ENCODE peak calls at places on chromosome 9, in five cellular contexts. H, T, A, O and M are unnamed samples. For H3K4me1 and H3K27me3, the result is how much of the 10 kb centered on the place peaks cover.

GRCh38 chr9:36138901-36139300 is 2.4 kb downstream of the GLIPR2 start:
- DNase-seq in H (no peak), T (no peak), O (no peak), A (no peak), M (no peak)

GRCh38 chr9:112110094-112110772 is 64.9 kb downstream of the SUSD1 start:
- DNase-seq in A (no peak), H (no peak), T (peak), O (no peak), M (no peak)

GRCh38 chr9:128921881-128922763 is 1.3 kb downstream of the PHYHD1 start:
- DNase-seq in T (no peak), H (peak), A (no peak), O (peak), M (no peak)

GRCh38 chr9:18268381-18268780 is 205.6 kb upstream of the ADAMTSL1 start:
- DNase-seq in T (no peak), H (no peak), O (no peak), A (no peak), M (no peak)

GRCh38 chr9:35136866-35137265 is 21.2 kb upstream of the ATOSB start:
- DNase-seq in O (no peak), A (no peak), H (no peak), T (no peak), M (no peak)

GRCh38 chr9:87862536-87863268 is 20.0 kb upstream of the SPATA31E1 start:
- DNase-seq in A (no peak), H (no peak), T (peak), O (no peak), M (no peak)

GRCh38 chr9:72526901-72527800 is 5.7 kb downstream of the TMC1 start:
- DNase-seq in H (peak), O (peak), A (peak), T (peak), M (peak)

GRCh38 chr9:72441296-72442211 is 76.5 kb upstream of the ZFAND5 start:
- DNase-seq in O (no peak), H (no peak), A (no peak), T (no peak), M (no peak)

DNA sequence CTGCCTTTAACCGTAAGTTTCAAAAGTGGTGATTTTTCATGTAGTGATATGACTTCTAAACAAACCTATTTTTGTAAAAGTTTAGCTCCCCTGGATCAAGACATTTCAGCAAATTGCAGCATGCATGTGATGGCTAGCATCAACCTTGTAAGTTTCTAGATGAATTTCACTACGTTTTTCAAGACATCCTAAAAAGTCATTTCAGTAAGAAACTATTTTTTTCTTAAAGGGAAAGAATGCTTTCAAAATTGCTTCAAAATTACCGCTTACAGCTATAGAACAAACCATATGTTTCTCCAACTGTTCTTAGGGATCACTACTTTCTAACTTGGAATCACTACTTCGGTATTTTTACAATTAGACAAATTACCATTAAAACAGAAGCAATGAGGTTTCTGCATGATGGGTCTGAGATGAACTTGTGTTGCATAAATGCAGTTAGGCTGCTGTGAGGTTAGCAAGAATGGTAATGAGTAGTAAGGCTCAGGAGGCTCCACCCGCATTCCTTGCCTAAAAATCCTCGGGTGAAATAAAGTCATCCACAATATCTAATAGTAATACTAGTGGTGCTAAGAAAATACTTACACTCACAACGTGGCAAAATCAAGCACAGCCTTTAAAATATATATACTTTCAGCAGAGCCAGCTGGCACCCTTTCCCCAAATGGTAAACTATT is 53.8 kb downstream of the CDC14B start:
- DNase-seq in A (peak), O (no peak), H (no peak), T (no peak), M (no peak)
- H3K27ac ChIP-seq in A (peak), O (peak), H (no peak), T (peak), M (peak)

GRCh38 chr9:131738838-131739191 is 1.1 kb downstream of the RAPGEF1 start:
- DNase-seq in O (no peak), H (no peak), T (peak), A (no peak), M (no peak)
- H3K4me1 ChIP-seq in O (half or more), H (under half), T (under half), A (half or more), M (half or more)

DNA sequence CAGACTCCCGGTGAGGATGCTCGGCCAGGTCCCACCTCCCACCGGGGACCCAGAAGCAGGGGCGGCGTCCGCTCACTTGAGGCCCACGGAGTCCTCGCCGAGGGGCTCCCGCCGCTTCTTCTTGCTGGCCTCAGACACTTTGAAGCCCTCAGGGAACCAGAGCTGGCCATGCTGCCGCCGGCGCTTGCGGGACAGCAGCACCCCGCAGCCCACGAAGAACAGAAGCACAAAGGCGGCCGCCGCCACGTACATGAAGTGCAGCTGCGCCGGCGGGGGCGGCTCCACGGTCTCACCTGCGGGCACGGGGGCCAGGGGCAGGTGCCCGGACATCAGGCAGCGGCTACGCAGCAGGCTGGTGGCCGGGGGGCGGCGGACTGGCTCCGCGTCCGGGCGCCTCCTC is 19.4 kb upstream of the SEC16A start:
- DNase-seq in H (no peak), A (no peak), O (no peak), T (no peak), M (no peak)
- H3K27me3 ChIP-seq in H (under half), A (under half), O (under half), T (under half), M (under half)

DNA sequence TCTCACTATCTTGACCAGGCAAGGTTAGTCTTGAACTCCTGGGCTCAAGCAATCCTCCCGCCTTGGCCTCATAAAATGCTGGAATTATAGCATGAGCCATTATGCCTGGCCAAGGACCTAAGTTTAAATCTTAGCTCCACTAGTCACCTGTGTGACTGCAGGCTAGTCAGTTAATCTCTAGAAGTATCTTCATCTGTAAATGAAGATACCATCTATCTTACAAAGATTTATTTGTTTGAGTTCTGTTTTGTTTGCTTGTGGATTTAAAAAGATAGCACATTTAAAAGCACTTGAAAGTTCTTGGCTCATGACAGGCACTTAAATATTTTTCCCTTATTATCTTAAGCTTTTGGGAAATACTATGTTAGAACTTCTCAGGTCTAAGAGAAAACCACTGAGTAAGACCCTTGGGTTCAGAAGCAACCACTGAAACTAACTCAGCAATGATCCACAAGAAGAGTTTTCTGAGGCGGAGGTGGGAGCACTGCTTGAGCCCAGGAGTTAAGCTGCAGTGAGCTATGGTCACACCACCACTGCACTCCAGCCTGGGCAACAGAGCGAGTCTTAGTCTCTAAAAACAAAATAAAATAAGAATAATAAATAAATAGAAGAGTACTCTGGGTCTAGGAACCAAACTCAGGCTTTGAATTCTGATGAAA is 19.1 kb downstream of the TMEM245 start:
- DNase-seq in H (no peak), O (no peak), T (no peak), A (no peak), M (no peak)
- H3K27ac ChIP-seq in H (no peak), O (no peak), T (peak), A (peak), M (peak)

GRCh38 chr9:14723301-14723700 is 768 bp upstream of the CER1 start:
- DNase-seq in H (no peak), T (no peak), A (no peak), O (no peak), M (no peak)

GRCh38 chr9:14722391-14723035 is at the start of gene CER1:
- DNase-seq in A (no peak), T (no peak), H (no peak), O (no peak), M (no peak)

GRCh38 chr9:14715102-14715501 is 7.4 kb downstream of the CER1 start:
- DNase-seq in H (no peak), A (no peak), O (no peak), T (no peak), M (no peak)

GRCh38 chr9:14719231-14719923 is 3.2 kb downstream of the CER1 start:
- DNase-seq in A (no peak), O (no peak), H (no peak), T (no peak), M (no peak)
- H3K4me1 ChIP-seq in A (under half), O (under half), H (under half), T (under half), M (under half)

GRCh38 chr9:126608551-126608950 is 5.2 kb upstream of the LMX1B start:
- DNase-seq in T (no peak), A (no peak), H (no peak), O (peak), M (no peak)

GRCh38 chr9:126606483-126606870 is 7.3 kb upstream of the LMX1B start:
- DNase-seq in A (no peak), T (no peak), H (no peak), O (no peak), M (no peak)

GRCh38 chr9:126609191-126609590 is 4.5 kb upstream of the LMX1B start:
- DNase-seq in A (no peak), T (no peak), O (peak), H (no peak), M (no peak)

GRCh38 chr9:126607086-126607485 is 6.6 kb upstream of the LMX1B start:
- DNase-seq in H (no peak), O (no peak), A (no peak), T (no peak), M (no peak)

DNA sequence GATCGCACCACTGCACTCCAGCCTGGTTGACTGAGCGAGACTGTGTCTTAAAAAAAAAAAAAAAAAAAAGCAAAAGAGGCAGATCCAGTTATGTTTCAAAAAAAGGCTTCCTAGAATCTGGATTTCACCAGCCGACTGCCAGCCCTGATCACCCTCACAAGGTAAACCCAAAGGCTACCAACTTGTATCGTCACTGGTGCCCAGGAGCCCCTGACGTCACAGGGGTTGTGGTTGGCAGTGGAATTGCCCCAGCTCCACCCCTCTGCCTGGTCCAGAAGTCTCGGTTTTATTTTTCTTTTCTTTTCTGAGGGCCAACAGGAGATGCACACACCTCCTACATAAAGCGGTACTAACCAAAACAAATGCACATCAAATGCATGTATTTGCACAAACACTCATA is 6.0 kb upstream of the LMX1B start:
- DNase-seq in A (no peak), H (no peak), T (no peak), O (no peak), M (no peak)
- H3K27me3 ChIP-seq in A (under half), H (under half), T (under half), O (half or more), M (under half)